ENCODE peak calls at places on chromosomes 3 and 15, in four cellular contexts. P is NCI-H774; Q is AG10803; S is activated CD4-positive, alpha-beta T cell treated with anti-CD3 and anti-CD28 coated beads, Interleukin-2, amount 50 U/mL, for 24 hours. G is an unnamed sample.

GRCh38 chr15:29346998-29347397 is 77.4 kb upstream of the NSMCE3 start:
- DNase-seq in S (no peak), P (no peak), Q (no peak), G (no peak)

GRCh38 chr3:116139607-116140006 is 305.7 kb downstream of the LSAMP start:
- DNase-seq in P (no peak), S (no peak), Q (no peak), G (peak)

GRCh38 chr15:96066852-96067490 is 263.5 kb upstream of the NR2F2 start:
- DNase-seq in S (no peak), Q (no peak), P (no peak), G (no peak)

GRCh38 chr3:184177331-184177731 is 2.7 kb downstream of the AP2M1 start:
- DNase-seq in S (no peak), P (no peak), Q (peak), G (no peak)

GRCh38 chr3:129016725-129017530 is 15.8 kb downstream of the EFCC1 start:
- DNase-seq in Q (no peak), S (no peak), P (no peak), G (no peak)

GRCh38 chr3:197234947-197235914 is 63.2 kb downstream of the DLG1 start:
- DNase-seq in Q (no peak), P (no peak), S (no peak), G (no peak)

GRCh38 chr15:80581976-80582375 is 113.1 kb upstream of the ABHD17C start:
- DNase-seq in P (no peak), S (no peak), Q (peak), G (no peak)

GRCh38 chr3:134651347-134652041 is 672 bp upstream of the KY start:
- DNase-seq in Q (peak), P (no peak), S (no peak), G (no peak)

GRCh38 chr3:30356901-30357753 is 249.3 kb upstream of the TGFBR2 start:
- DNase-seq in P (no peak), S (no peak), Q (no peak), G (peak)

GRCh38 chr3:29822051-29822450 is 541.2 kb downstream of the RBMS3 start:
- DNase-seq in Q (peak), P (no peak), S (no peak), G (no peak)

GRCh38 chr15:57150066-57150865 is 226.0 kb upstream of the CGNL1 start:
- DNase-seq in P (no peak), S (no peak), Q (no peak), G (no peak)

GRCh38 chr3:16142350-16143050 is 32.0 kb upstream of the GALNT15 start:
- DNase-seq in Q (no peak), S (no peak), P (no peak), G (no peak)

GRCh38 chr15:59299919-59300617 is 72.6 kb downstream of the MYO1E start:
- DNase-seq in S (peak), P (no peak), Q (peak), G (no peak)

GRCh38 chr3:117439812-117440211 is 730.2 kb downstream of the TUSC7 start:
- DNase-seq in P (peak), S (no peak), Q (peak), G (peak)

GRCh38 chr3:129013491-129013891 is 12.4 kb downstream of the EFCC1 start:
- DNase-seq in P (no peak), Q (no peak), S (no peak), G (no peak)

GRCh38 chr15:78873796-78874761 is 1.4 kb downstream of the MORF4L1 start:
- DNase-seq in Q (peak), P (no peak), S (no peak), G (no peak)

GRCh38 chr15:67103869-67104268 is 38.5 kb downstream of the SMAD3 start:
- DNase-seq in Q (no peak), P (no peak), S (no peak), G (no peak)

GRCh38 chr3:195260286-195260905 is 10.6 kb downstream of the XXYLT1 start:
- DNase-seq in S (no peak), P (no peak), Q (no peak), G (no peak)

GRCh38 chr3:124318014-124318413 is 326.1 kb upstream of the ROPN1 start:
- DNase-seq in Q (no peak), S (no peak), P (no peak), G (peak)

GRCh38 chr3:50519471-50520089 is 16.1 kb upstream of the CACNA2D2 start:
- DNase-seq in Q (peak), S (peak), P (no peak), G (no peak)

GRCh38 chr3:10093678-10094077 is 14.4 kb downstream of the FANCD2OS start:
- DNase-seq in Q (no peak), P (no peak), S (no peak), G (no peak)

GRCh38 chr3:98013428-98014349 is 21.4 kb downstream of the GABRR3 start:
- DNase-seq in P (peak), Q (no peak), S (no peak), G (peak)

GRCh38 chr15:91116379-91117067 is 16.5 kb downstream of the SV2B start:
- DNase-seq in S (no peak), Q (no peak), P (peak), G (no peak)

GRCh38 chr15:70196314-70197291 is 98.9 kb upstream of the TLE3 start:
- DNase-seq in P (no peak), S (peak), Q (peak), G (no peak)

GRCh38 chr3:149009732-149010131 is 18.4 kb downstream of the GYG1 start:
- DNase-seq in S (no peak), Q (no peak), P (no peak), G (no peak)

GRCh38 chr15:56222302-56222701 is 21.4 kb downstream of the RFX7 start:
- DNase-seq in S (no peak), P (no peak), Q (no peak), G (no peak)

GRCh38 chr3:136838641-136839555 is 20.0 kb downstream of the SLC35G2 start:
- DNase-seq in S (no peak), P (no peak), Q (peak), G (peak)

GRCh38 chr15:94177112-94177511 is 54.2 kb upstream of the MCTP2 start:
- DNase-seq in P (no peak), S (no peak), Q (no peak), G (no peak)

GRCh38 chr15:63896336-63897115 is 62.8 kb upstream of the HERC1 start:
- DNase-seq in S (no peak), P (no peak), Q (peak), G (no peak)

GRCh38 chr3:32843504-32844321 is 25.9 kb downstream of the TRIM71 start:
- DNase-seq in Q (no peak), P (no peak), S (no peak), G (no peak)

GRCh38 chr15:89457086-89457485 is 39.3 kb downstream of the RHCG start:
- DNase-seq in Q (peak), P (no peak), S (no peak), G (peak)

GRCh38 chr3:65080432-65080831 is 392.6 kb upstream of the ADAMTS9 start:
- DNase-seq in S (no peak), Q (no peak), P (no peak), G (no peak)

GRCh38 chr3:175073209-175073905 is 214.2 kb downstream of the NAALADL2 start:
- DNase-seq in P (no peak), S (no peak), Q (no peak), G (peak)

GRCh38 chr3:77795013-77795412 is 755.1 kb downstream of the ROBO2 start:
- DNase-seq in Q (no peak), S (no peak), P (no peak), G (no peak)

GRCh38 chr3:40173291-40173710 is 136.2 kb upstream of the EIF1B start:
- DNase-seq in S (no peak), Q (peak), P (no peak), G (no peak)

GRCh38 chr3:42772670-42773408 is at the start of gene CCDC13:
- DNase-seq in S (peak), P (peak), Q (peak), G (peak)

GRCh38 chr3:83934208-83935150 is 1024.3 kb upstream of the CADM2 start:
- DNase-seq in S (no peak), Q (no peak), P (no peak), G (no peak)

GRCh38 chr3:194905696-194906095 is 220.0 kb downstream of the FAM43A start:
- DNase-seq in P (no peak), S (no peak), Q (peak), G (no peak)

GRCh38 chr3:155737844-155738460 is 6.9 kb downstream of the PLCH1 start:
- DNase-seq in P (no peak), Q (no peak), S (no peak), G (no peak)

GRCh38 chr15:78103406-78104118 is 11.2 kb downstream of the SH2D7 start:
- DNase-seq in S (no peak), P (no peak), Q (no peak), G (no peak)